ENCODE peak calls at places on chromosomes 2 and 18, in nine cellular contexts. Y is colonic mucosa, P is spleen, X is tibial artery, Q is HCT116, K is body of pancreas, B is IMR-90, L is adrenal gland, I is tibial nerve. S is an unnamed sample.

GRCh38 chr18:48342588-48342987 is 66.6 kb downstream of the ZBTB7C start:
- DNase-seq in Y (no peak), P (no peak), X (no peak), Q (no peak), K (no peak), B (no peak), L (no peak), I (no peak), S (no peak)

GRCh38 chr2:24026233-24026632 is 16.3 kb downstream of the MFSD2B start:
- DNase-seq in Y (no peak), P (no peak), X (no peak), Q (no peak), K (no peak), B (no peak), L (no peak), I (no peak), S (no peak)

GRCh38 chr18:44723366-44723765 is 42.7 kb downstream of the SETBP1 start:
- DNase-seq in Y (no peak), P (no peak), X (no peak), Q (no peak), K (no peak), B (no peak), L (no peak), I (no peak), S (no peak)

GRCh38 chr2:7881038-7881437 is 800.8 kb upstream of the ID2 start:
- DNase-seq in Y (no peak), P (no peak), X (no peak), Q (no peak), K (no peak), B (peak; percentile 2), L (no peak), I (no peak), S (no peak)

GRCh38 chr2:48566582-48566981 is 36.6 kb downstream of the STON1 start:
- DNase-seq in Y (no peak), P (no peak), X (no peak), Q (no peak), K (peak; percentile 19), B (peak; percentile 17), L (no peak), I (no peak), S (no peak)

GRCh38 chr2:147110317-147110716 is 734.5 kb upstream of the ACVR2A start:
- DNase-seq in Y (no peak), P (no peak), X (no peak), Q (no peak), K (no peak), B (no peak), L (no peak), I (no peak), S (no peak)

GRCh38 chr2:190959911-190960788 is 53.8 kb downstream of the STAT1 start:
- DNase-seq in Y (no peak), P (no peak), X (no peak), Q (no peak), K (no peak), B (peak; percentile 71), L (no peak), I (no peak), S (no peak)

GRCh38 chr2:62704654-62705006 is 883 bp upstream of the EHBP1 start:
- DNase-seq in Y (no peak), P (no peak), X (no peak), Q (no peak), K (no peak), B (no peak), L (no peak), I (no peak), S (no peak)

GRCh38 chr2:179107737-179108136 is 57.8 kb upstream of the CCDC141 start:
- DNase-seq in Y (peak; percentile 59), P (no peak), X (no peak), Q (no peak), K (no peak), B (peak; percentile 46), L (no peak), I (no peak), S (no peak)

GRCh38 chr2:197851451-197851850 is 47.1 kb downstream of the PLCL1 start:
- DNase-seq in Y (no peak), P (no peak), X (no peak), Q (no peak), K (no peak), B (peak; percentile 7), L (no peak), I (no peak), S (no peak)

GRCh38 chr2:71876542-71877451 is 270.9 kb downstream of the CYP26B1 start:
- DNase-seq in Y (no peak), P (no peak), X (no peak), Q (no peak), K (no peak), B (no peak), L (no peak), I (no peak), S (no peak)

DNA sequence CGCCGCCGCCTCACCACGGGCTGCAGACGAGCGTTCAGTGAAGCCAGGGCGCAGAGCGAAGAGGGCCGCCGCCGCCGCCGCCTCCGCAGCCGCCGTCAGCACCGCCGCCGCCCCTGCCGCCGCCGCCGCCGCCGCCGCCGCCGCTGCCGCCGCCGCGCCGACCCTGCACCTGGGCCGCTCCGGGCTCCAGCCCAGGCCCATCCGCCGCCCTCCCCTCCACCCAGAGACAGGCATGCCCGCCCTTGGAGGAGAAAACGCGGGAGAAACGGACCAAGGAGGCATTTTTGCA is 3.0 kb downstream of the POU3F3 start:
- DNase-seq in Y (no peak), P (no peak), X (no peak), Q (no peak), K (no peak), B (no peak), L (no peak), I (no peak), S (no peak)
- H3K4me3 ChIP-seq in Y (no peak overlapping the region), P (peak overlapping the region; percentile 69), X (no peak overlapping the region), Q (no peak overlapping the region), K (no peak overlapping the region), B (no peak overlapping the region), L (no peak overlapping the region), I (no peak overlapping the region), S (peak overlapping the region; percentile 11)

DNA sequence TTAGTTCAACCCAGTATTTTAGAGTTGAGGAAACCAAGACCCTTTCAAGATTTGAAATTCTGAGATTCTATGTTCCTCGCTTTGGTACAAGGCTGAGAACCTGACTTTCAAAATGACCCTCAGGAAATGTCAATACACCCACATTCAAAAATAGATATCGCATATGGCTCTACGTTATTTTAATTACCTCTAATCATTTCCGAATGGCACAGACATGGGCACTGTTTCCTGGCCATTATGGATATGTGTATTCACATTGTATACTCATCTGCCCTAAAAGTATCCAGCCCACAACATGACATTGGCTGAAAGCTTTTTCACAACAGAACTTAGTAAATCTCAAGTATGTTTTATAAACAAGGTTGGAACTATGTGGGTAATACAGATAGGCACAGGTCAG is 6.7 kb downstream of the KLF7 start:
- DNase-seq in Y (no peak), P (no peak), X (no peak), Q (no peak), K (no peak), B (no peak), L (no peak), I (no peak), S (no peak)
- H3K4me1 ChIP-seq in Y (no peaks in the 10 kb centered on the region), P (peaks cover 97% of the 10 kb centered on the region), X (no peaks in the 10 kb centered on the region), Q (peaks cover 12% of the 10 kb centered on the region), K (peaks cover 17% of the 10 kb centered on the region), B (peaks cover 24% of the 10 kb centered on the region), L (peaks cover 54% of the 10 kb centered on the region), I (peaks cover 89% of the 10 kb centered on the region), S (peaks cover 100% of the 10 kb centered on the region)

DNA sequence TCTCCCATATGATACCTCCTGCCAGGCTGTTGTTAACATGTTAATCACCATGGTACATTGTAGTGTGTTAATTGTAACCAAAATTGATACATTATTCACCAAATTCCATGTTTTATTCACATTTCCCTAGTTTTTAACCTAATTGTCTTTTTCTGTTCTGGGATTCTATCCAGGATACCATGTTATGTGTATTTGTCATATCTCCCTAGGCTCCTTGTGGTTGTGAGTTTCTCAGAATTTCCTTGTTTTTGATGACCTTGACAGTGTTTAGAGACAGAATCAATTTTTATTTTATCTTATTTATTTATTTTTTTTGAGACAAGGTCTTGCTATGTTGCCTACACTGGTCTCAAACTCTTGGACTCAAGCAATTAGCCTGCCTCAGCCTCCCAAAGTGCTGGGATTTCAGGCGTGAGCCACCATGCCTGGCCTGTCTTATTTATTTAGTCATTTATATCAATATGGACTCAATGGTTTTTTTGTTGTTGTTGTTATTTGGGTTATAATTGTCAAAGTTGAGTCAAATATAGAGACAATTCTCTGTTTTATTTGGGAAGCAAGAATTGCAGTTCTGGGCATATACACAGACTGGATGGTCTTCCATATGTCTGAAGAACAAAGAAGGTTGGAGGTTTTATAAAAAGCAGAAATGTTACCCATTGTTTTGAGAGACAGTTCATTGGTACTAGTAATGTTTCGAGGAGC is 42.6 kb downstream of the INPP4A start:
- DNase-seq in Y (no peak), P (peak; percentile 21), X (no peak), Q (no peak), K (no peak), B (no peak), L (no peak), I (no peak), S (no peak)
- H3K4me3 ChIP-seq in Y (no peak overlapping the region), P (no peak overlapping the region), X (no peak overlapping the region), Q (no peak overlapping the region), K (no peak overlapping the region), B (no peak overlapping the region), L (no peak overlapping the region), I (no peak overlapping the region), S (no peak overlapping the region)

GRCh38 chr2:234448506-234449169 is 48.2 kb downstream of the ARL4C start:
- DNase-seq in Y (no peak), P (no peak), X (no peak), Q (no peak), K (no peak), B (no peak), L (no peak), I (no peak), S (no peak)

GRCh38 chr2:234451852-234452625 is 44.8 kb downstream of the ARL4C start:
- DNase-seq in Y (no peak), P (no peak), X (no peak), Q (no peak), K (no peak), B (peak; percentile 98), L (no peak), I (no peak), S (no peak)

GRCh38 chr2:234451242-234451641 is 45.6 kb downstream of the ARL4C start:
- DNase-seq in Y (no peak), P (no peak), X (no peak), Q (no peak), K (no peak), B (no peak), L (no peak), I (no peak), S (no peak)

GRCh38 chr2:234447963-234448362 is 48.9 kb downstream of the ARL4C start:
- DNase-seq in Y (no peak), P (no peak), X (no peak), Q (no peak), K (no peak), B (no peak), L (no peak), I (no peak), S (no peak)

DNA sequence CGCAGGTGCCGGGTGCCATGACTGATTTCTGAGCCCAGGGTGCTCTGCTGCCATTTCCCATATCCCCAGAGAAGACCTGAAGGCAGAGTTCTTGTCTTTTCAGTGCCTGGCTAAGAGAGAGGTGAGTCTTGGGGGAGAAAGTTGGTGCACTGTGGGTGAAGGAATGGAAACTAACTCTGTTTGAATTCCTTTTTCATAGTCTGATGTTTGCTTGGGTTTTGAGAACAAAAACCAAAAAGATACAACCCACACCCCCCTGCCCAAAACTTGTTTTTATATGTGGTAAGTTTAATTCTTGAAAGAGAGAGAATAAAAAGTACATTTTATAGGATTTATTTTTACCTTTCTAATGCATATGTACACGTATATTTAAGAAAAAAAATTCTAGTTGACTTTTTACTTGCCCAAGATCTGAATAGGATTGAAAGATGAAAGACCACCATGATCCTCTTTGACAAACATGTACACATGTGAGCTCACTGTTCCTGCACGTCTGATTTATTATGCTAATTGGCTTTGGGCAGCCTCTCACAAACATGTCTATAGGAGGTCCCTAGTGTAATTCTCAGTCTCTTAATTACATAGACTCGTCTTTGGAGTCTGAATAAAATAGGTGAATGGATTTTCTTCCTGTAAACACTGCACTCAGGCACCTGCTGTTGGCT is 46.3 kb downstream of the ARL4C start:
- DNase-seq in Y (no peak), P (no peak), X (no peak), Q (no peak), K (no peak), B (no peak), L (no peak), I (no peak), S (no peak)
- H3K4me1 ChIP-seq in Y (no peaks in the 10 kb centered on the region), P (peaks cover 49% of the 10 kb centered on the region), X (no peaks in the 10 kb centered on the region), Q (no peaks in the 10 kb centered on the region), K (no peaks in the 10 kb centered on the region), B (peaks cover 19% of the 10 kb centered on the region), L (no peaks in the 10 kb centered on the region), I (no peaks in the 10 kb centered on the region), S (peaks cover 8% of the 10 kb centered on the region)

S was measured in left ventricle myocardium inferior.